ENCODE peak calls at places on chromosome 19, in nine cellular contexts. A is endothelial cell, G is retinal pigment epithelial cell, P is GM20000, L is cardiac fibroblast, Z is psoas muscle, S is SK-N-SH, Y is suprapubic skin, V is stomach. F is an unnamed sample.
A peak's percentile ranks its signal among the peaks of the same experiment; 100 is the strongest.

GRCh38 chr19:15264933-15265206 is 32.6 kb upstream of the EPHX3 start:
- DNase-seq in S (no peak), Z (no peak), P (no peak), V (no peak), A (no peak), Y (no peak), G (no peak), L (no peak), F (no peak)

GRCh38 chr19:8561071-8561764 is 16.0 kb downstream of the MYO1F start:
- DNase-seq in V (no peak), P (no peak), Y (no peak), Z (no peak), A (no peak), G (no peak), L (no peak), S (no peak), F (no peak)

GRCh38 chr19:806815-807421 is 9.7 kb downstream of the PTBP1 start:
- DNase-seq in S (peak; percentile 44), Z (no peak), Y (no peak), V (no peak), L (no peak), G (no peak), P (no peak), A (no peak), F (no peak)

GRCh38 chr19:48915757-48916156 is 15.6 kb downstream of the NUCB1 start:
- DNase-seq in Y (no peak), V (no peak), L (no peak), A (no peak), Z (no peak), S (no peak), G (no peak), P (no peak), F (no peak)

GRCh38 chr19:34327851-34328250 is 37.1 kb upstream of the GPI start:
- DNase-seq in Z (no peak), G (no peak), S (no peak), L (no peak), V (no peak), Y (no peak), P (no peak), A (no peak), F (no peak)

GRCh38 chr19:1257475-1258160 is 9.2 kb downstream of the MIDN start:
- DNase-seq in Y (no peak), A (no peak), V (no peak), G (no peak), S (no peak), Z (no peak), L (no peak), P (no peak), F (no peak)

GRCh38 chr19:32464279-32464678 is 58.7 kb downstream of the DPY19L3 start:
- DNase-seq in S (peak; percentile 37), V (no peak), G (no peak), A (no peak), L (peak; percentile 39), Z (no peak), P (no peak), Y (no peak), F (no peak)

GRCh38 chr19:44588753-44589112 is 24.6 kb upstream of the IGSF23 start:
- DNase-seq in V (no peak), Y (no peak), Z (no peak), A (no peak), L (no peak), P (no peak), G (no peak), S (no peak), F (no peak)

GRCh38 chr19:52941941-52942370 is 18.7 kb upstream of the ZNF888 start:
- DNase-seq in Z (peak; percentile 42), P (no peak), G (no peak), V (peak; percentile 35), S (peak; percentile 25), Y (peak; percentile 74), A (no peak), L (peak; percentile 32), F (peak; percentile 39)

GRCh38 chr19:31717316-31717715 is 368.1 kb upstream of the TSHZ3 start:
- DNase-seq in Y (no peak), Z (no peak), A (no peak), P (no peak), G (no peak), L (no peak), V (no peak), S (no peak), F (no peak)

GRCh38 chr19:47315125-47315821 is 5.6 kb downstream of the C5AR1 start:
- DNase-seq in L (peak; percentile 93), Z (peak; percentile 62), A (no peak), G (peak; percentile 55), Y (peak; percentile 88), V (peak; percentile 44), S (no peak), P (no peak), F (peak; percentile 87)

GRCh38 chr19:50320596-50320995 is 8.6 kb downstream of the KCNC3 start:
- DNase-seq in P (no peak), A (no peak), V (no peak), G (no peak), S (no peak), L (no peak), Z (no peak), Y (no peak), F (no peak)

GRCh38 chr19:50318438-50318837 is 10.7 kb downstream of the KCNC3 start:
- DNase-seq in G (no peak), Z (no peak), V (no peak), P (no peak), A (no peak), L (no peak), S (no peak), Y (no peak), F (no peak)

GRCh38 chr19:50321831-50322230 is 7.3 kb downstream of the KCNC3 start:
- DNase-seq in S (no peak), L (no peak), A (no peak), P (no peak), Z (no peak), Y (no peak), V (no peak), G (no peak), F (no peak)

GRCh38 chr19:50319156-50319555 is 10.0 kb downstream of the KCNC3 start:
- DNase-seq in P (peak; percentile 3), Y (no peak), S (no peak), L (no peak), A (no peak), V (no peak), Z (no peak), G (no peak), F (no peak)

GRCh38 chr19:50320051-50320450 is 9.1 kb downstream of the KCNC3 start:
- DNase-seq in A (no peak), S (no peak), V (no peak), G (no peak), L (no peak), Z (no peak), Y (no peak), P (peak; percentile 1), F (no peak)
- TF ChIP-seq CTCF in A (no peak), S (no peak), V (no peak), G (no peak), L (no peak), Z (no peak), Y (no peak), P (no peak), F (no peak)

GRCh38 chr19:35540356-35540927 is 5.0 kb upstream of the TMEM147 start:
- DNase-seq in A (no peak), G (no peak), Y (no peak), V (no peak), L (no peak), S (no peak), P (no peak), Z (no peak), F (no peak)
- TF ChIP-seq CTCF in A (no peak), G (no peak), Y (no peak), V (no peak), L (no peak), S (no peak), P (no peak), Z (no peak), F (no peak)

GRCh38 chr19:38221919-38222828 is 1.8 kb downstream of the DPF1 start:
- DNase-seq in L (no peak), A (no peak), Y (no peak), S (peak; percentile 19), Z (no peak), V (no peak), G (no peak), P (no peak), F (no peak)

GRCh38 chr19:38221421-38221820 is 2.6 kb downstream of the DPF1 start:
- DNase-seq in V (no peak), L (no peak), Y (no peak), S (no peak), G (no peak), A (no peak), Z (no peak), P (no peak), F (no peak)

GRCh38 chr19:38223617-38224013 is 407 bp downstream of the DPF1 start:
- DNase-seq in P (no peak), Y (no peak), G (no peak), L (no peak), V (no peak), S (no peak), A (no peak), Z (no peak), F (no peak)

GRCh38 chr19:38223119-38223523 is 901 bp downstream of the DPF1 start:
- DNase-seq in L (no peak), Z (no peak), S (no peak), A (no peak), G (no peak), V (no peak), Y (no peak), P (no peak), F (no peak)

GRCh38 chr19:38224014-38224862 is at the start of gene DPF1:
- DNase-seq in G (peak; percentile 28), V (peak; percentile 34), P (peak; percentile 97), S (peak; percentile 99), Z (peak; percentile 39), Y (no peak), A (peak; percentile 93), L (peak; percentile 68), F (peak; percentile 93)
- TF ChIP-seq CTCF in G (peak; percentile 37), V (no peak), P (no peak), S (peak; percentile 28), Z (no peak), Y (no peak), A (peak; percentile 51), L (peak; percentile 10), F (peak; percentile 33)

GRCh38 chr19:19319725-19320361 is 466 bp downstream of the SUGP1 start:
- DNase-seq in L (no peak), S (peak; percentile 24), P (no peak), G (no peak), A (no peak), V (no peak), Z (no peak), Y (no peak), F (no peak)

GRCh38 chr19:19316082-19316481 is 4.2 kb downstream of the SUGP1 start:
- DNase-seq in V (no peak), P (no peak), L (no peak), Y (no peak), A (no peak), S (no peak), Z (no peak), G (no peak), F (no peak)

GRCh38 chr19:19321143-19321577 is 531 bp downstream of the MAU2 start:
- DNase-seq in P (no peak), Z (no peak), G (peak; percentile 3), A (no peak), V (no peak), L (no peak), S (peak; percentile 68), Y (no peak), F (no peak)

GRCh38 chr19:19320362-19321142 is at the start of the genes MAU2 and SUGP1:
- DNase-seq in Z (peak; percentile 88), Y (peak; percentile 90), P (peak; percentile 97), A (peak; percentile 87), S (peak; percentile 96), V (peak; percentile 90), L (peak; percentile 94), G (peak; percentile 81), F (peak; percentile 83)

GRCh38 chr19:19315444-19315843 is 4.9 kb downstream of the SUGP1 start:
- DNase-seq in Y (no peak), Z (no peak), P (no peak), L (no peak), S (no peak), V (no peak), G (no peak), A (no peak), F (no peak)
- TF ChIP-seq CTCF in Y (no peak), Z (no peak), P (no peak), L (no peak), S (no peak), V (no peak), G (no peak), A (no peak), F (no peak)